ENCODE peak calls at places on chromosomes 16 and 17, in eight cellular contexts. Z is MM.1S; X is astrocyte; P is tibial nerve; C is pancreas; T is right atrium auricular region; Y is esophagus squamous epithelium; J is CD8-positive, alpha-beta T cell. E is an unnamed sample.
A peak's percentile ranks its signal among the peaks of the same experiment; 100 is the strongest.

GRCh38 chr17:57471941-57472368 is 215.6 kb downstream of the MSI2 start:
- DNase-seq in Z (no peak), P (no peak), J (no peak), Y (no peak), T (no peak), X (no peak), C (no peak), E (no peak)

GRCh38 chr17:72560303-72561247 is 439.8 kb downstream of the SOX9 start:
- DNase-seq in J (peak; percentile 64), P (no peak), T (no peak), X (peak; percentile 26), C (peak; percentile 63), Z (peak; percentile 52), Y (no peak), E (no peak)

GRCh38 chr16:88309905-88310259 is 72.9 kb upstream of the ZNF469 start:
- DNase-seq in J (no peak), Y (no peak), Z (no peak), P (no peak), T (no peak), C (no peak), X (no peak), E (no peak)

GRCh38 chr16:68995011-68995504 is 110.4 kb upstream of the HAS3 start:
- DNase-seq in Z (no peak), P (no peak), C (no peak), Y (no peak), J (no peak), T (no peak), X (peak; percentile 48), E (no peak)

GRCh38 chr17:43784628-43785101 is 4.4 kb downstream of the CFAP97D1 start:
- DNase-seq in P (no peak), Y (no peak), J (no peak), T (no peak), X (peak; percentile 84), Z (no peak), C (no peak), E (no peak)

GRCh38 chr16:53071748-53072301 is 17.0 kb downstream of the CHD9 start:
- DNase-seq in J (no peak), X (no peak), C (no peak), Y (no peak), T (no peak), Z (no peak), P (no peak), E (no peak)

GRCh38 chr16:9042943-9043680 is 48.3 kb upstream of the HAPSTR1 start:
- DNase-seq in J (no peak), Y (no peak), P (no peak), C (no peak), X (peak; percentile 84), T (no peak), Z (no peak), E (no peak)

GRCh38 chr16:84044108-84044488 is 1.5 kb upstream of the SLC38A8 start:
- DNase-seq in X (no peak), J (no peak), C (no peak), Y (no peak), P (no peak), T (no peak), Z (no peak), E (no peak)

GRCh38 chr16:84339766-84340165 is 28.6 kb upstream of the ATP2C2 start:
- DNase-seq in T (no peak), X (no peak), Z (no peak), P (no peak), C (no peak), J (no peak), Y (no peak), E (no peak)

GRCh38 chr16:83363521-83363920 is 444.3 kb upstream of the HSBP1 start:
- DNase-seq in Z (no peak), J (no peak), T (no peak), X (no peak), C (no peak), P (no peak), Y (no peak), E (no peak)

GRCh38 chr16:52482916-52483315 is 64.0 kb downstream of the TOX3 start:
- DNase-seq in X (no peak), C (no peak), Z (no peak), T (no peak), J (no peak), Y (no peak), P (no peak), E (no peak)

GRCh38 chr16:81810361-81810760 is 31.3 kb downstream of the PLCG2 start:
- DNase-seq in Y (no peak), X (no peak), Z (peak; percentile 69), J (no peak), T (no peak), P (no peak), C (no peak), E (no peak)

GRCh38 chr17:45225051-45225700 is 3.5 kb downstream of the FMNL1 start:
- DNase-seq in T (no peak), C (peak; percentile 11), Y (no peak), Z (peak; percentile 33), P (no peak), J (peak; percentile 72), X (no peak), E (no peak)

GRCh38 chr16:71693168-71693567 is 31.3 kb downstream of the PHLPP2 start:
- DNase-seq in T (no peak), C (no peak), J (no peak), P (no peak), X (peak; percentile 26), Y (no peak), Z (no peak), E (no peak)

GRCh38 chr17:7740481-7741001 is 23.0 kb downstream of the DNAH2 start:
- DNase-seq in J (no peak), X (no peak), P (no peak), Y (no peak), Z (no peak), C (no peak), T (no peak), E (no peak)

GRCh38 chr17:57689254-57689653 is 55.8 kb downstream of the CCDC182 start:
- DNase-seq in C (no peak), J (no peak), Y (no peak), Z (no peak), T (no peak), P (no peak), X (no peak), E (no peak)

GRCh38 chr17:47204722-47205418 is 4.3 kb upstream of the MYL4 start:
- DNase-seq in Y (no peak), J (no peak), C (no peak), T (no peak), X (peak; percentile 55), P (no peak), Z (peak; percentile 77), E (no peak)

GRCh38 chr16:81901483-81901882 is 109.8 kb downstream of the SDR42E1 start:
- DNase-seq in T (no peak), J (no peak), Z (no peak), C (no peak), P (no peak), X (no peak), Y (no peak), E (no peak)

GRCh38 chr17:38912221-38912813 is 13.1 kb upstream of the LASP1NB start:
- DNase-seq in P (peak; percentile 23), T (no peak), J (peak; percentile 25), Z (no peak), C (peak; percentile 92), Y (no peak), X (no peak), E (no peak)

GRCh38 chr17:55062921-55063320 is 94.4 kb downstream of the STXBP4 start:
- DNase-seq in Z (no peak), Y (no peak), C (no peak), X (peak; percentile 77), P (no peak), J (no peak), T (no peak), E (no peak)

GRCh38 chr17:27525316-27525715 is 69.1 kb downstream of the KSR1 start:
- DNase-seq in J (no peak), P (no peak), C (no peak), X (no peak), T (no peak), Z (no peak), Y (no peak), E (no peak)

GRCh38 chr17:59916446-59916845 is 23.5 kb downstream of the RPS6KB1 start:
- DNase-seq in T (no peak), X (no peak), Y (no peak), J (no peak), P (no peak), Z (no peak), C (no peak), E (no peak)

GRCh38 chr16:17306745-17307144 is 164.0 kb downstream of the XYLT1 start:
- DNase-seq in J (no peak), P (no peak), Y (no peak), Z (no peak), T (no peak), C (no peak), X (no peak), E (no peak)

GRCh38 chr16:82027629-82028035 is 7.4 kb upstream of the HSD17B2 start:
- DNase-seq in Y (no peak), X (no peak), J (no peak), Z (no peak), C (no peak), T (no peak), P (no peak), E (no peak)

GRCh38 chr16:49580751-49581303 is 207.2 kb downstream of the C16orf78 start:
- DNase-seq in T (no peak), C (no peak), Z (no peak), J (no peak), P (no peak), Y (no peak), X (no peak), E (no peak)

GRCh38 chr16:3321802-3322201 is 16.5 kb downstream of the ZNF75A start:
- DNase-seq in X (no peak), C (no peak), T (no peak), P (no peak), J (no peak), Y (no peak), Z (no peak), E (no peak)
- H3K9me3 ChIP-seq in X (peaks cover 47% of the 10 kb centered on the region), C (no peaks in the 10 kb centered on the region), T (peaks cover 35% of the 10 kb centered on the region), P (peaks cover 10% of the 10 kb centered on the region), J (peaks cover 48% of the 10 kb centered on the region), Y (peaks cover 83% of the 10 kb centered on the region), Z (peaks cover 8% of the 10 kb centered on the region), E (peaks cover 69% of the 10 kb centered on the region)

GRCh38 chr17:49633250-49633649 is 44.6 kb downstream of the SPOP start:
- DNase-seq in X (no peak), Z (no peak), T (no peak), J (no peak), P (no peak), Y (no peak), C (no peak), E (no peak)
- H3K4me1 ChIP-seq in X (peaks cover 33% of the 10 kb centered on the region), Z (no peaks in the 10 kb centered on the region), T (peaks cover 95% of the 10 kb centered on the region), J (peaks cover 20% of the 10 kb centered on the region), P (peaks cover 33% of the 10 kb centered on the region), Y (no peaks in the 10 kb centered on the region), C (peaks cover 29% of the 10 kb centered on the region), E (peaks cover 88% of the 10 kb centered on the region)

DNA sequence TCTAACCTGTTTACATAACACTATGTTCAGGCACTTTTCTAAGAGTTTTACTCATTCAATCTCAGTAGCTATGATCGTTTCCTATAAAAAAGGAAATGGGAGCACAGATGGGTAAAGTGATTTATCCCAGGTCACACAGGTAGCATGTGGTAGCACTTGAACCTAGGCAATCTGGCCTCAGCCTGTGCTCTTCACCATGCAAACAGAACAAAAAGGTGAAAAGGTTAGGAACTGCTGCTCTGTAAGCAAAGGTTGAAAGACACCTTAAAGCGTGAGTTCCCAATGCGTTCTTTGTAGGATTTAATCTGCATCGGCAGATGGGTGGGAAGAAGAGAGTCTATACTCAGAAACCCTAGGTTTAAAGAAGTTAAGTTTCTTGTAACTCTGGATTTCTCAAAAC is 14.9 kb upstream of the KLHL11 start:
- DNase-seq in T (no peak), J (no peak), P (no peak), Y (no peak), C (no peak), Z (no peak), X (no peak), E (no peak)
- H3K36me3 ChIP-seq in T (peaks cover 52% of the 10 kb centered on the region), J (peaks cover 46% of the 10 kb centered on the region), P (peaks cover 86% of the 10 kb centered on the region), Y (peaks cover 25% of the 10 kb centered on the region), C (peaks cover 6% of the 10 kb centered on the region), Z (peaks cover 10% of the 10 kb centered on the region), X (peaks cover 64% of the 10 kb centered on the region), E (peaks cover 42% of the 10 kb centered on the region)

GRCh38 chr16:12728471-12728870 is 75.2 kb downstream of the CPPED1 start:
- DNase-seq in C (no peak), J (no peak), X (no peak), Z (no peak), P (no peak), Y (no peak), T (no peak), E (no peak)
- H3K9me3 ChIP-seq in C (no peaks in the 10 kb centered on the region), J (peaks cover 5% of the 10 kb centered on the region), X (peaks cover 10% of the 10 kb centered on the region), Z (no peaks in the 10 kb centered on the region), P (no peaks in the 10 kb centered on the region), Y (peaks cover 14% of the 10 kb centered on the region), T (no peaks in the 10 kb centered on the region), E (peaks cover 15% of the 10 kb centered on the region)

E was measured in thoracic aorta.